ENCODE peak calls at places on chromosomes 5 and 9, in five cellular contexts. One of them, this sample, is unnamed.

GRCh38 chr5:54176066-54176835 is 134.1 kb downstream of the ARL15 start:
- DNase-seq in ovary: no peak
- DNase-seq in lower leg skin: no peak
- DNase-seq in esophagus squamous epithelium: no peak
- DNase-seq in uterus: no peak
- DNase-seq in this sample: no peak

GRCh38 chr9:128946945-128947422 is 419 bp downstream of the DOLK start:
- DNase-seq in ovary: peak; percentile 35
- DNase-seq in lower leg skin: no peak
- DNase-seq in esophagus squamous epithelium: no peak
- DNase-seq in uterus: no peak
- DNase-seq in this sample: no peak

GRCh38 chr5:141705503-141705902 is 23.5 kb upstream of the ARAP3 start:
- DNase-seq in ovary: no peak
- DNase-seq in lower leg skin: no peak
- DNase-seq in esophagus squamous epithelium: no peak
- DNase-seq in uterus: no peak
- DNase-seq in this sample: no peak

GRCh38 chr9:98071737-98072136 is 15.2 kb downstream of the NANS start:
- DNase-seq in ovary: no peak
- DNase-seq in lower leg skin: peak; percentile 80
- DNase-seq in esophagus squamous epithelium: no peak
- DNase-seq in uterus: no peak
- DNase-seq in this sample: no peak

GRCh38 chr5:61450880-61451279 is 118.8 kb downstream of the ZSWIM6 start:
- DNase-seq in ovary: no peak
- DNase-seq in lower leg skin: no peak
- DNase-seq in esophagus squamous epithelium: no peak
- DNase-seq in uterus: no peak
- DNase-seq in this sample: no peak

GRCh38 chr5:171882118-171882517 is 96.5 kb downstream of the SMIM23 start:
- DNase-seq in ovary: no peak
- DNase-seq in lower leg skin: no peak
- DNase-seq in esophagus squamous epithelium: no peak
- DNase-seq in uterus: no peak
- DNase-seq in this sample: no peak

GRCh38 chr9:98774746-98775145 is 21.6 kb downstream of the ANKS6 start:
- DNase-seq in ovary: no peak
- DNase-seq in lower leg skin: no peak
- DNase-seq in esophagus squamous epithelium: no peak
- DNase-seq in uterus: no peak
- DNase-seq in this sample: no peak

GRCh38 chr9:35910613-35911488 is 1.6 kb downstream of the SPAAR start:
- DNase-seq in ovary: no peak
- DNase-seq in lower leg skin: peak; percentile 84
- DNase-seq in esophagus squamous epithelium: no peak
- DNase-seq in uterus: no peak
- DNase-seq in this sample: peak; percentile 30

GRCh38 chr5:88474574-88474973 is 205.9 kb upstream of the TMEM161B start:
- DNase-seq in ovary: no peak
- DNase-seq in lower leg skin: no peak
- DNase-seq in esophagus squamous epithelium: no peak
- DNase-seq in uterus: no peak
- DNase-seq in this sample: no peak

GRCh38 chr5:84379749-84380148 is 4.9 kb downstream of the EDIL3 start:
- DNase-seq in ovary: no peak
- DNase-seq in lower leg skin: no peak
- DNase-seq in esophagus squamous epithelium: no peak
- DNase-seq in uterus: no peak
- DNase-seq in this sample: no peak

GRCh38 chr9:136913701-136914438 is 27.6 kb downstream of the TRAF2 start:
- DNase-seq in ovary: no peak
- DNase-seq in lower leg skin: no peak
- DNase-seq in esophagus squamous epithelium: no peak
- DNase-seq in uterus: no peak
- DNase-seq in this sample: no peak

GRCh38 chr5:100856462-100856861 is 46.6 kb downstream of the ST8SIA4 start:
- DNase-seq in ovary: no peak
- DNase-seq in lower leg skin: no peak
- DNase-seq in esophagus squamous epithelium: no peak
- DNase-seq in uterus: no peak
- DNase-seq in this sample: no peak

GRCh38 chr5:113090336-113091106 is 113.9 kb downstream of the DCP2 start:
- DNase-seq in ovary: peak; percentile 40
- DNase-seq in lower leg skin: no peak
- DNase-seq in esophagus squamous epithelium: no peak
- DNase-seq in uterus: no peak
- DNase-seq in this sample: no peak

GRCh38 chr5:69140827-69141226 is 26.1 kb upstream of the CCNB1 start:
- DNase-seq in ovary: no peak
- DNase-seq in lower leg skin: no peak
- DNase-seq in esophagus squamous epithelium: no peak
- DNase-seq in uterus: no peak
- DNase-seq in this sample: no peak

GRCh38 chr5:151070449-151070848 is 10.4 kb downstream of the TNIP1 start:
- DNase-seq in ovary: no peak
- DNase-seq in lower leg skin: no peak
- DNase-seq in esophagus squamous epithelium: no peak
- DNase-seq in uterus: no peak
- DNase-seq in this sample: no peak

GRCh38 chr9:99819123-99819483 is 2.6 kb upstream of the NR4A3 start:
- DNase-seq in ovary: no peak
- DNase-seq in lower leg skin: no peak
- DNase-seq in esophagus squamous epithelium: no peak
- DNase-seq in uterus: no peak
- DNase-seq in this sample: no peak

GRCh38 chr9:93509084-93509483 is 55.7 kb upstream of the FAM120AOS start:
- DNase-seq in ovary: no peak
- DNase-seq in lower leg skin: no peak
- DNase-seq in esophagus squamous epithelium: no peak
- DNase-seq in uterus: no peak
- DNase-seq in this sample: no peak

GRCh38 chr9:132087438-132088030 is 7.9 kb upstream of the MED27 start:
- DNase-seq in ovary: no peak
- DNase-seq in lower leg skin: no peak
- DNase-seq in esophagus squamous epithelium: no peak
- DNase-seq in uterus: no peak
- DNase-seq in this sample: no peak

GRCh38 chr5:61805101-61805500 is 473.0 kb downstream of the ZSWIM6 start:
- DNase-seq in ovary: no peak
- DNase-seq in lower leg skin: no peak
- DNase-seq in esophagus squamous epithelium: no peak
- DNase-seq in uterus: no peak
- DNase-seq in this sample: no peak

GRCh38 chr9:93258818-93259489 is 75.0 kb downstream of the WNK2 start:
- DNase-seq in ovary: peak; percentile 12
- DNase-seq in lower leg skin: peak; percentile 83
- DNase-seq in esophagus squamous epithelium: no peak
- DNase-seq in uterus: peak; percentile 7
- DNase-seq in this sample: no peak

GRCh38 chr5:81755320-81755719 is 4.4 kb upstream of the SSBP2 start:
- DNase-seq in ovary: peak; percentile 54
- DNase-seq in lower leg skin: no peak
- DNase-seq in esophagus squamous epithelium: no peak
- DNase-seq in uterus: peak; percentile 73
- DNase-seq in this sample: no peak

GRCh38 chr9:131546336-131547084 is 1.2 kb downstream of the PRRT1B start:
- DNase-seq in ovary: no peak
- DNase-seq in lower leg skin: no peak
- DNase-seq in esophagus squamous epithelium: no peak
- DNase-seq in uterus: no peak
- DNase-seq in this sample: no peak

GRCh38 chr9:87323933-87324332 is 173.7 kb upstream of the DAPK1 start:
- DNase-seq in ovary: no peak
- DNase-seq in lower leg skin: no peak
- DNase-seq in esophagus squamous epithelium: no peak
- DNase-seq in uterus: no peak
- DNase-seq in this sample: no peak

GRCh38 chr9:100379862-100380261 is 27.1 kb upstream of the TEX10 start:
- DNase-seq in ovary: no peak
- DNase-seq in lower leg skin: no peak
- DNase-seq in esophagus squamous epithelium: no peak
- DNase-seq in uterus: no peak
- DNase-seq in this sample: no peak

GRCh38 chr9:99345451-99345850 is 123.4 kb downstream of the SEC61B start:
- DNase-seq in ovary: no peak
- DNase-seq in lower leg skin: no peak
- DNase-seq in esophagus squamous epithelium: no peak
- DNase-seq in uterus: no peak
- DNase-seq in this sample: no peak

GRCh38 chr5:95660060-95660459 is 13.5 kb downstream of the RFESD start:
- DNase-seq in ovary: no peak
- DNase-seq in lower leg skin: no peak
- DNase-seq in esophagus squamous epithelium: no peak
- DNase-seq in uterus: no peak
- DNase-seq in this sample: no peak

GRCh38 chr5:95654196-95654595 is 7.6 kb downstream of the RFESD start:
- DNase-seq in ovary: no peak
- DNase-seq in lower leg skin: no peak
- DNase-seq in esophagus squamous epithelium: no peak
- DNase-seq in uterus: no peak
- DNase-seq in this sample: no peak

GRCh38 chr5:95655575-95655974 is 9.0 kb downstream of the RFESD start:
- DNase-seq in ovary: no peak
- DNase-seq in lower leg skin: no peak
- DNase-seq in esophagus squamous epithelium: no peak
- DNase-seq in uterus: no peak
- DNase-seq in this sample: no peak
- TF ChIP-seq POLR2A in ovary: no peak
- TF ChIP-seq POLR2A in lower leg skin: no peak
- TF ChIP-seq POLR2A in esophagus squamous epithelium: no peak
- TF ChIP-seq POLR2A in uterus: no peak
- TF ChIP-seq POLR2A in this sample: no peak

GRCh38 chr9:133335924-133336811 is at the start of gene SURF6:
- DNase-seq in ovary: peak; percentile 82
- DNase-seq in lower leg skin: peak; percentile 97
- DNase-seq in esophagus squamous epithelium: peak; percentile 59
- DNase-seq in uterus: peak; percentile 78
- DNase-seq in this sample: peak; percentile 92
- TF ChIP-seq POLR2A in ovary: peak; percentile 40
- TF ChIP-seq POLR2A in lower leg skin: no peak
- TF ChIP-seq POLR2A in esophagus squamous epithelium: no peak
- TF ChIP-seq POLR2A in uterus: peak; percentile 51
- TF ChIP-seq POLR2A in this sample: no peak

DNA sequence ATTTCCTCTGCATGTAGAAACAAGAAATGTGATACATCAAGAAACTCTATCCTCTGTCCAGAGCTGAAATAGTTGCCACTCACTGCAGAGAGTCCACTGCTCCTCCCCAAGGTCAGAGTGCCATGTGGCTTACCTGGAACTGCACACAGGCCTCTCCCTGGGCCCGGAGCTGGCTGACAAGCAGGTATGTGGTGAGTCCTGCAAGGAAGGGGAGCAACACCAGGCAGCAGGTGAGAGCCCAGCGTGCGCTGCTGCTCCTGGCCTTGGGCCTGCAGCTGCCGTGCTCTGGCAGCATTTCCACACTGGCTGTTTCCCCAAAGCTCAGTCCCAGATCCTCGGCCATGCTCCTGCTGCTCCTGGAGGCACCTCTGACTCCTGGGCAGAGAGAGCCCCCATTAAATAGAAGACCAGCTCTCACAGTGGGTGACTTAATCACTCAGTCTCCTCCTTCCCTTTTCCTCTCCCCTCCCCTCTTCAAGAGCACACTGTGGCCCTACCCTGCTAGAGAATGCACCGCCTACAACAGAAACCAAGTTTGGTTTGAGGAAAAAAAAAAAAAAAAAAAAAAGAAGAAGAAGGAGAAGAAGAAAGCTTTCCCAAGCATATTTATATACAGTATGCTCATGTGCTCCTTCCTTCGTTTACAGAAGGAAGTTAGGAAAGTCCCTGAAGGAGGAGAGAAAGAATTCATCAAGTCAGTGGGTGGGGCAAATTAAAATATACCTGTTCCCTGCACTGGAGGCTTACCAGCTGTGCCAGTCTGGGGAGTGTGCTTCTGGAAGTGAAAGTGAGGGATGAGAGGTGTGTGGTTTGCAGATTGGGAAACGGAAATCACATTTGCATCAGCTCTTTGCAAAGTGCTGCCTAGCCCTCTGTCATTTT is at the start of gene TNFSF15:
- DNase-seq in ovary: no peak
- DNase-seq in lower leg skin: no peak
- DNase-seq in esophagus squamous epithelium: no peak
- DNase-seq in uterus: no peak
- DNase-seq in this sample: no peak
- TF ChIP-seq POLR2A in ovary: no peak
- TF ChIP-seq POLR2A in lower leg skin: no peak
- TF ChIP-seq POLR2A in esophagus squamous epithelium: no peak
- TF ChIP-seq POLR2A in uterus: no peak
- TF ChIP-seq POLR2A in this sample: no peak

GRCh38 chr9:15785584-15785983 is 232.7 kb downstream of the CCDC171 start:
- DNase-seq in ovary: no peak
- DNase-seq in lower leg skin: no peak
- DNase-seq in esophagus squamous epithelium: no peak
- DNase-seq in uterus: no peak
- DNase-seq in this sample: no peak

DNA sequence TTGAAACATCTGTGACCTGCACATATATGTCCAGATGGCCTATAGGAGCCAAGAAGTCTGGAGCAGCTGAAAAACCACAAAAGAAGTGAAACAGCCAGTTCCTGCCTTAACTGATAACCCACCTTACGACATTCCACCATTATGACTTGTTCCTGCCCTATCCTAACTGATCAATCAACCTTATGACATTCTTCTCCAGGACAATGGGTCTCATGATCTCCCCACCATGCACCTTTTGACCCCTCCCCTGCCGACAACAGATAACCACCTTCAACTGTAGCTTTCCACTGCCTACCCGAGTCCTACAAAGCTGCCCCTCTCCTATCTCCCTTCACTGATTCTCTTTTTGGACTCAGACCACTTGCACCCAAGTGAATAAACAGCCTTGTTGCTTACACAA is 233.8 kb downstream of the CCDC171 start:
- DNase-seq in ovary: no peak
- DNase-seq in lower leg skin: no peak
- DNase-seq in esophagus squamous epithelium: no peak
- DNase-seq in uterus: no peak
- DNase-seq in this sample: no peak
- TF ChIP-seq POLR2A in ovary: no peak
- TF ChIP-seq POLR2A in lower leg skin: no peak
- TF ChIP-seq POLR2A in esophagus squamous epithelium: no peak
- TF ChIP-seq POLR2A in uterus: no peak
- TF ChIP-seq POLR2A in this sample: no peak

GRCh38 chr9:5502553-5502952 is 7.8 kb upstream of the PDCD1LG2 start:
- DNase-seq in ovary: no peak
- DNase-seq in lower leg skin: no peak
- DNase-seq in esophagus squamous epithelium: no peak
- DNase-seq in uterus: no peak
- DNase-seq in this sample: peak; percentile 49

GRCh38 chr9:5499157-5499556 is 11.2 kb upstream of the PDCD1LG2 start:
- DNase-seq in ovary: no peak
- DNase-seq in lower leg skin: no peak
- DNase-seq in esophagus squamous epithelium: no peak
- DNase-seq in uterus: no peak
- DNase-seq in this sample: no peak

GRCh38 chr9:5500441-5501235 is 9.7 kb upstream of the PDCD1LG2 start:
- DNase-seq in ovary: no peak
- DNase-seq in lower leg skin: no peak
- DNase-seq in esophagus squamous epithelium: no peak
- DNase-seq in uterus: peak; percentile 37
- DNase-seq in this sample: peak; percentile 83

GRCh38 chr9:5499889-5500398 is 10.4 kb upstream of the PDCD1LG2 start:
- DNase-seq in ovary: no peak
- DNase-seq in lower leg skin: no peak
- DNase-seq in esophagus squamous epithelium: no peak
- DNase-seq in uterus: peak; percentile 45
- DNase-seq in this sample: peak; percentile 35
- TF ChIP-seq POLR2A in ovary: no peak
- TF ChIP-seq POLR2A in lower leg skin: no peak
- TF ChIP-seq POLR2A in esophagus squamous epithelium: no peak
- TF ChIP-seq POLR2A in uterus: no peak
- TF ChIP-seq POLR2A in this sample: no peak

This sample was measured in heart left ventricle.